ENCODE peak calls at places on chromosomes 12 and 14, in four cellular contexts. K, M, N and L are unnamed samples.

GRCh38 chr12:110639336-110640178 is 25.6 kb downstream of the TCTN1 start:
- DNase-seq in M (peak), N (peak), K (peak), L (no peak)

GRCh38 chr12:53754196-53754595 is 2.4 kb upstream of the CISTR start:
- DNase-seq in M (no peak), N (no peak), K (no peak), L (no peak)

GRCh38 chr12:16221776-16222175 is 55.7 kb downstream of the SLC15A5 start:
- DNase-seq in M (no peak), N (no peak), K (no peak), L (no peak)

GRCh38 chr14:26595922-26596721 is 1.7 kb downstream of the NOVA1 start:
- DNase-seq in M (no peak), N (no peak), K (no peak), L (no peak)

GRCh38 chr12:52395761-52396434 is 10.2 kb downstream of the KRT82 start:
- DNase-seq in M (no peak), K (no peak), N (no peak), L (peak)

GRCh38 chr12:57868870-57869609 is 22.5 kb upstream of the CTDSP2 start:
- DNase-seq in K (no peak), N (no peak), M (no peak), L (no peak)

GRCh38 chr12:51639361-51639760 is 48.3 kb downstream of the SCN8A start:
- DNase-seq in M (no peak), K (no peak), N (no peak), L (no peak)

GRCh38 chr12:96427269-96427729 is 27.1 kb upstream of the CDK17 start:
- DNase-seq in M (peak), K (peak), N (peak), L (no peak)

GRCh38 chr14:63212209-63212608 is 8.0 kb downstream of the RHOJ start:
- DNase-seq in N (no peak), M (no peak), K (no peak), L (no peak)

GRCh38 chr12:121709478-121709890 is 3.1 kb upstream of the TMEM120B start:
- DNase-seq in K (peak), N (no peak), M (peak), L (no peak)

GRCh38 chr12:70389678-70390077 is 23.6 kb downstream of the KCNMB4 start:
- DNase-seq in M (no peak), N (no peak), K (no peak), L (no peak)

GRCh38 chr12:91846466-91847055 is 299.1 kb downstream of the BTG1 start:
- DNase-seq in M (peak), N (no peak), K (peak), L (no peak)

GRCh38 chr12:92871121-92871520 is 58.0 kb downstream of the EEA1 start:
- DNase-seq in K (peak), M (no peak), N (no peak), L (no peak)

GRCh38 chr14:21991130-21991529 is 317.5 kb upstream of the OR4E1 start:
- DNase-seq in N (no peak), M (no peak), K (no peak), L (no peak)

GRCh38 chr12:104890463-104891096 is 67.5 kb downstream of the SLC41A2 start:
- DNase-seq in N (no peak), K (peak), M (no peak), L (no peak)